ENCODE peak calls at places on chromosomes 3 and 15, in six cellular contexts. A, Q, L, V, M and S are unnamed samples.

GRCh38 chr15:90190606-90191343 is 10.4 kb upstream of the SEMA4B start:
- DNase-seq in A (no peak), Q (no peak), L (no peak), V (no peak), M (no peak), S (no peak)

GRCh38 chr3:97957617-97958311 is 14.5 kb downstream of the RIOX2 start:
- DNase-seq in A (no peak), Q (no peak), L (no peak), V (no peak), M (no peak), S (peak; percentile 95)

GRCh38 chr15:77179541-77179998 is 108.7 kb upstream of the TSPAN3 start:
- DNase-seq in A (no peak), Q (no peak), L (no peak), V (no peak), M (no peak), S (no peak)

GRCh38 chr3:10173926-10174435 is 9.3 kb downstream of the IRAK2 start:
- DNase-seq in A (no peak), Q (peak; percentile 25), L (peak; percentile 77), V (peak; percentile 97), M (no peak), S (no peak)

GRCh38 chr3:71930056-71930991 is 145.4 kb upstream of the PROK2 start:
- DNase-seq in A (no peak), Q (no peak), L (peak; percentile 23), V (peak; percentile 13), M (peak; percentile 90), S (peak; percentile 32)

GRCh38 chr3:35864871-35865270 is 225.5 kb downstream of the ARPP21 start:
- DNase-seq in A (no peak), Q (no peak), L (no peak), V (no peak), M (no peak), S (no peak)

GRCh38 chr3:69425249-69425648 is 39.4 kb upstream of the FRMD4B start:
- DNase-seq in A (no peak), Q (no peak), L (peak; percentile 32), V (peak; percentile 34), M (peak; percentile 52), S (no peak)

GRCh38 chr15:35321926-35322325 is 224.0 kb downstream of the DPH6 start:
- DNase-seq in A (no peak), Q (no peak), L (no peak), V (no peak), M (no peak), S (no peak)

GRCh38 chr3:126315083-126315658 is 42.0 kb downstream of the KLF15 start:
- DNase-seq in A (peak; percentile 20), Q (no peak), L (no peak), V (no peak), M (no peak), S (no peak)

GRCh38 chr3:153210116-153210515 is 48.1 kb downstream of the RAP2B start:
- DNase-seq in A (no peak), Q (no peak), L (no peak), V (peak; percentile 48), M (no peak), S (no peak)

GRCh38 chr3:13016083-13016725 is 57.0 kb downstream of the IQSEC1 start:
- DNase-seq in A (peak; percentile 82), Q (no peak), L (no peak), V (no peak), M (no peak), S (no peak)

GRCh38 chr3:152176998-152177397 is 91.7 kb upstream of the MBNL1 start:
- DNase-seq in A (no peak), Q (no peak), L (no peak), V (no peak), M (no peak), S (no peak)

GRCh38 chr3:42707620-42708355 is 5.2 kb upstream of the HHATL start:
- DNase-seq in A (no peak), Q (no peak), L (no peak), V (no peak), M (no peak), S (no peak)

GRCh38 chr15:67085237-67085817 is 19.9 kb downstream of the SMAD3 start:
- DNase-seq in A (no peak), Q (no peak), L (no peak), V (no peak), M (no peak), S (no peak)

GRCh38 chr3:153221748-153222162 is 59.7 kb downstream of the RAP2B start:
- DNase-seq in A (peak; percentile 70), Q (peak; percentile 13), L (peak; percentile 6), V (peak; percentile 97), M (no peak), S (no peak)

GRCh38 chr3:105367063-105367405 is 325 bp downstream of the ALCAM start:
- DNase-seq in A (peak; percentile 48), Q (peak; percentile 48), L (no peak), V (no peak), M (peak; percentile 31), S (no peak)

GRCh38 chr3:105364113-105364512 is 2.6 kb upstream of the ALCAM start:
- DNase-seq in A (no peak), Q (no peak), L (no peak), V (peak; percentile 71), M (no peak), S (no peak)

GRCh38 chr3:105366302-105367062 is at the start of gene ALCAM:
- DNase-seq in A (peak; percentile 93), Q (peak; percentile 96), L (peak; percentile 98), V (peak; percentile 100), M (peak; percentile 97), S (peak; percentile 92)

GRCh38 chr3:105365536-105366301 is 990 bp upstream of the ALCAM start:
- DNase-seq in A (no peak), Q (peak; percentile 26), L (peak; percentile 71), V (peak; percentile 87), M (peak; percentile 22), S (no peak)

DNA sequence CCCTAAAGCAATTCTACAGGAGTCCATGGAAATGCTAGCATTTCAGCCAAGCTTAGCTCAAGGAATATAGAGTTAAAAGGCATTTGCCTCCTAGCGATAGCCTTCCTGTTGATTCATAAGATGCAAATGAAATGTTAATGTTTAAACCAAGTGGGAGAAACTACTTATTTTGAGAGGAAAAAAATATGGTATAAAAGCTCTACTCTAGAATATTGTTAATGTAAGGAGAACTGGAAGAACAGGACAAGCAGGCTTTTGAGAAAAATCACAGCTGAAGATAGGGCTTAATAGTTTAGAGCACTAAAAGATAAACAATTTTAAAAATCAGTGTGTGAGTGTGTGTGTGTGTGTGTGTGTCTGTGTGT is 1.6 kb upstream of the ALCAM start:
- DNase-seq in A (no peak), Q (peak; percentile 50), L (no peak), V (peak; percentile 71), M (no peak), S (peak; percentile 45)
- H3K4me3 ChIP-seq in A (no peak overlapping the region), Q (peak overlapping the region; percentile 3), L (peak overlapping the region; percentile 88), V (peak overlapping the region; percentile 94), M (peak overlapping the region; percentile 83), S (no peak overlapping the region)

GRCh38 chr15:73716417-73716816 is 32.2 kb downstream of the CD276 start:
- DNase-seq in A (peak; percentile 81), Q (no peak), L (no peak), V (no peak), M (no peak), S (peak; percentile 74)

GRCh38 chr15:73715417-73715816 is 31.2 kb downstream of the CD276 start:
- DNase-seq in A (no peak), Q (no peak), L (no peak), V (no peak), M (no peak), S (no peak)

GRCh38 chr15:73714695-73715301 is 30.6 kb downstream of the CD276 start:
- DNase-seq in A (no peak), Q (no peak), L (no peak), V (no peak), M (no peak), S (no peak)

GRCh38 chr15:73717206-73717605 is 33.0 kb downstream of the CD276 start:
- DNase-seq in A (no peak), Q (no peak), L (no peak), V (no peak), M (no peak), S (no peak)

GRCh38 chr15:73717802-73718201 is 33.6 kb downstream of the CD276 start:
- DNase-seq in A (no peak), Q (no peak), L (no peak), V (no peak), M (no peak), S (no peak)
- TF ChIP-seq CTCF in A (peak; percentile 22), Q (no peak), L (no peak), V (peak; percentile 22), M (peak; percentile 39), S (peak; percentile 20)

DNA sequence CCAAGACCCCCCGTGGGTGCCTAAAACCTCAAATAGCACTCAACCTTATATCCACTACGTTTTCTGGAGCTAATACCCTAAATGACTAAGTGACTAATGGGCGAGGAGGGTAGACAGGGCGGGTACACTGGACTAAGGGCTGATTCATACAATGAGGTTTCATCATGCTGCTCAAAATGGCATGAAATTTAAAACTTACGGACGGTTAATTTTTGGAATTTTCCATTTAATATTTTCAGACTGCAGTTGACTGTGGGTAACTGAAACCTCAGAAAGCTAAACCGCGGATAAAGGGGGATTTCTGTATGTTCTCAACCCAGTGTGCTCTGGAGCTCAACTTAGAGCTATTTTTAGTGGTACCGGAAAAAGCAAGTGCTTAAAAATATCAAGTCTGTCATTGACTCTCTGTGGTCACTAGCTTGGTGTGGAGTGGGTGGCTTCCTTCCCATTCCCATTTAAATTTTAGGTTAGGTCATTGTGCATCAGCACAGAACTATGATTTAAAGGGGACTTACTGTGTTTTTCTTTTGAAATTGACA is 72.9 kb downstream of the LRRC28 start:
- DNase-seq in A (no peak), Q (no peak), L (peak; percentile 92), V (peak; percentile 97), M (no peak), S (no peak)
- H3K4me3 ChIP-seq in A (no peak overlapping the region), Q (no peak overlapping the region), L (peak overlapping the region; percentile 9), V (peak overlapping the region; percentile 9), M (no peak overlapping the region), S (no peak overlapping the region)

DNA sequence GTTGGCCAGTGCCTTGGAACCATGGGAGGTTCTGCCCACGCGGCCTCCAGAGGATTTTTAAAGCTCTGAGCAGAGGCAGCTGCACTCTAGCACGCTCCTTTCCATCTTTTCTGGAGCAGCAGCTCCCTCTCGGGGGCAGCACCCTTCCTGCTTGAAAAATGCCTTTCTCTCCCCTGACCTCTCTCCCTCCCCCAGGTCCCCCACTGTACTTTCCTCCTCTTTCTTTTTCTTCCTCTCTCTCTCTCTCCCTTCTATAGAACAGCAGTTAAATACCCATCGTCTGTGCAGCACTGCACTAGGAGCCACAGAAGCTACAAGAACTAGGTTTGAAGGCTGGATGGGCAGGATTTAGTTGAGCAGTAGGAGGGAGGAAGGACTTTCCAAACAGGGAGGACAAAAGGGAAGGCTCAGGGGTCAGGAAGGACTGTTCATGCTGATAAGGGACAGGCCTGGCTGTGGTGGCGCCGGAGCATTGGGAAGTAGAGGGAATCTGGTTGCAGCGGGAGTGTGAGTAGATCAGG is 4.4 kb downstream of the ALPK3 start:
- DNase-seq in A (no peak), Q (no peak), L (no peak), V (no peak), M (no peak), S (no peak)
- TF ChIP-seq CTCF in A (peak; percentile 28), Q (no peak), L (no peak), V (peak; percentile 10), M (no peak), S (no peak)